ENCODE peak calls at places on chromosomes 4 and X, in four cellular contexts. G, D, J and V are unnamed samples.

GRCh38 chrX:150569155-150569477 is 695 bp downstream of the MTM1 start:
- DNase-seq in J (no peak), G (peak; percentile 64), D (peak; percentile 43), V (peak; percentile 3)

GRCh38 chr4:3767569-3768288 is 1.5 kb downstream of the ADRA2C start:
- DNase-seq in D (no peak), G (no peak), J (no peak), V (no peak)

GRCh38 chr4:2944882-2945526 is 18.2 kb downstream of the NOP14 start:
- DNase-seq in G (no peak), D (no peak), J (no peak), V (no peak)

GRCh38 chr4:176841730-176842129 is 49.0 kb upstream of the VEGFC start:
- DNase-seq in G (no peak), D (peak; percentile 92), J (no peak), V (peak; percentile 27)

GRCh38 chr4:14348506-14348905 is 653.8 kb upstream of the CPEB2 start:
- DNase-seq in D (peak; percentile 4), G (no peak), J (no peak), V (no peak)

GRCh38 chr4:15366660-15367059 is 61.2 kb upstream of the C1QTNF7 start:
- DNase-seq in G (no peak), J (no peak), D (no peak), V (no peak)

GRCh38 chr4:102687373-102687981 is 73.3 kb downstream of the MANBA start:
- DNase-seq in D (peak; percentile 43), J (no peak), G (no peak), V (peak; percentile 20)

GRCh38 chr4:152106113-152106763 is 345.4 kb upstream of the GATB start:
- DNase-seq in D (peak; percentile 97), G (peak; percentile 74), J (no peak), V (peak; percentile 91)

GRCh38 chr4:55173580-55173979 is 48.2 kb upstream of the KDR start:
- DNase-seq in G (no peak), J (no peak), D (peak; percentile 78), V (peak; percentile 63)

GRCh38 chr4:189940178-189941004 is at the start of gene FRG1:
- DNase-seq in D (peak; percentile 93), J (peak; percentile 76), G (peak; percentile 98), V (peak; percentile 94)

GRCh38 chrX:38577738-38578137 is 16.4 kb downstream of the TSPAN7 start:
- DNase-seq in G (no peak), D (no peak), J (no peak), V (no peak)

GRCh38 chrX:55201930-55202579 is 18.1 kb upstream of the PAGE5 start:
- DNase-seq in G (no peak), J (no peak), D (no peak), V (no peak)

GRCh38 chr4:40228497-40229365 is 31.9 kb downstream of the RHOH start:
- DNase-seq in J (peak; percentile 25), G (no peak), D (no peak), V (no peak)

GRCh38 chr4:176340871-176341685 is 21.3 kb downstream of the SPCS3 start:
- DNase-seq in G (no peak), D (peak; percentile 66), J (no peak), V (peak; percentile 22)

GRCh38 chr4:140286503-140286902 is 86.9 kb upstream of the SCOC start:
- DNase-seq in G (no peak), D (no peak), J (no peak), V (no peak)

DNA sequence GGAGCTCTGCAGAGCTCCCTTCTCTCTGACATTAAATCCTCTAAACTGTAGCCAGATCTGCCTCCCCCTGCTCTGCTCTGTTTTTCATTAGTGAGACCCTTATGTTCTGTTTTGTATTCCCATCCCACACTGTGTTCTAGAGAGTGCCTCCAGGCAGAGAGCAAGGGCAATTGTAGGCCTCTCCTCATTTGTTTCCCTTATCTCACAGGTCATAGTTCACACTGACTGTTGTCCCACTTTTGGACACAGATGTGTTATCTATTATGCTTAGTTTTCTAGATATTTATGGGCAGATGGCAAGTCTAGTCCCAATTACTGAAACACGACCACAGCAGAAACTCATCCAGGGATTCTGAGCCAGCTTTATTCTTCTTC is 368.7 kb downstream of the GASK1B start:
- DNase-seq in J (no peak), D (no peak), G (no peak), V (no peak)
- H3K27ac ChIP-seq in J (no peak overlapping the region), D (no peak overlapping the region), G (no peak overlapping the region), V (no peak overlapping the region)

GRCh38 chr4:27123769-27124124 is 263.1 kb downstream of the STIM2 start:
- DNase-seq in J (no peak), G (no peak), D (no peak), V (no peak)
- H3K4me3 ChIP-seq in J (no peak overlapping the region), G (no peak overlapping the region), D (no peak overlapping the region), V (no peak overlapping the region)

DNA sequence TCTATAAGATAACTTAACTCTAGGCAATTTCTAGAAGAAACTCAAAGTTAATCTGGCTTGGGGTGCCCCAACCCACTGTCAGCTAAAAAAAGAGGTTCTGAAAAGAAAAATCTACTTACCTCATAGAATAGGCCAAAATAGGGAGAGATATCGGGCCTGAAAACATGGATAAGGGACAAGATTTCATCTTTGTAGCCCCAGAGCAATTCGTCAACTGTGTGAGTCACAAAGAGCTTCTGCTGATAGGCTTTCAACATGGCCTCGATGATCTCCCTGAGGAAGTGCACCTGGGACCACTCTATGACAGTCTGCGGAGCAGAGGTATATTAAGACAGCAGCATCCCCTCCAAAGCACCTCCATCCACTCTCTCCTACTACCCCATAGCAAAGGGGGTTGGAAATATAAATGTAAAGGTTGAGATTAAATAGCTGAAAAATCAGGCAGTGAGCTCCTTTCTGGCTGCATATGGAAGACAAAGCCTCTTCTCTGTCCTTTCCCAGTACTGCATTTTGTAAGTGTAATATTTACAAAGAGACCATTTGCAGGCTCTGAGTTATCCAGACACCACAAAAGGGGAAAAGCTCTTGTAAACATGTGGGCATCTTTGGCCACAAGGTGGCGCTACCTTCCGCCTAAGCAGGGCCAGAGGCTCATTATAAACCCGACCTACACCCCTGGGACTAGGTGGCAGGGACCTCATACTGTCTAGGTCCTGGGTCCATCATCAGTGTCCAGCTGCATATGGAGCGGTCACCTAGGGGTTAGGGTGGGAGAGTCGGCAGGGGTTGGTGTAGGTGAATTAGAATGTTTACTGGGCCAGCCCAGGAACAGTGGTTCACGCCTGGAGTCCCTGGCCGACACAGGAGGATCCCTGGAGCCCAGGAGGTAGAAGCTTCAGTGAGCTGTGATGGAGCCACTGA is 31.5 kb upstream of the NUP54 start:
- DNase-seq in J (peak; percentile 75), D (peak; percentile 81), G (peak; percentile 94), V (peak; percentile 72)
- H3K27ac ChIP-seq in J (no peak overlapping the region), D (no peak overlapping the region), G (peak overlapping the region; percentile 41), V (no peak overlapping the region)

DNA sequence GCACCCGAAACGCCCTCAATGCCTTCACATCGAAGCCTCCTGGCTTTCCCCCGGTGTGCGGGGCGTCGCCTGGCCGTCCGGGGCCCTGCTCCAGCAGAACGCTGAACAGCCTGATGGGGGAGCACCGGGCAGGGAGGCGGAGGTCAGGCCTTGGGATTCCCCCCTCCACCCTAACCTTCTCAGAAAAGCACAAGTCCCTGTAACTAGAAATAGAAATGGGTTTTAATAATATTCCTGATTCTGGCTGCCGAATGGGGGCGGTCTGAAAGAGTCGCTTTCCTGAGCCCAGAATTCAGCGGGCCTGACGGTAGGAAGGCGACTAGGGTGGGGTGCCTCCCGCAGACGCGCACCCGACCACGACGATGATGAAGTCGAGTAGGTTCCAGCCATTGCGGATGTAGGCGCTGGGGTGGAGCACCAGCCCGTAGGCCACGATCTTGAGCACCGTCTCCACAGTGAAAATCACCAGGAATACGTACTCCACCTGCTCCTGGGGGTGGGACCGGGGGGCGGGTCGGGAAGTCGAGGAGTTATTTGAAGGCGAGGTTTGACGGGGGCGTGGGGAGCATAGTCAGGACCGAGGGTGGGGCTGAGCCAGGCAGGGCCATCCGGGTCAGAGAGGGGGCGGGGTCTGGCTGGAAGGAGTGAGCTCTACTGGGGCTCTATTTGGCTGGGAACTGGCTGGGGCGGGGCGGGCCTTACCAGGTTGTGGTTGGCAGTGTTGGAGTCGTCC is 2.5 kb downstream of the CACNA1F start:
- DNase-seq in J (no peak), G (peak; percentile 72), D (no peak), V (no peak)
- H3K4me3 ChIP-seq in J (peak overlapping the region; percentile 51), G (peak overlapping the region; percentile 44), D (no peak overlapping the region), V (peak overlapping the region; percentile 30)